ENCODE peak calls at places on chromosomes 1 and 21, in nine cellular contexts. S is mucosa of gallbladder, X is NCI-H82, O is neural crest cell, T is C1 segment of cervical spinal cord, B is NCI-H2107, M is GM20000, Z is H54, J is caudate nucleus. P is an unnamed sample.

GRCh38 chr1:199742547-199742946 is 285.0 kb upstream of the NR5A2 start:
- DNase-seq in S (no peak), J (no peak), X (no peak), T (no peak), O (no peak), M (no peak), B (no peak), Z (peak), P (no peak)

GRCh38 chr1:25914074-25914995 is 8.1 kb upstream of the STMN1 start:
- DNase-seq in M (no peak), O (no peak), Z (no peak), T (no peak), S (no peak), J (no peak), B (no peak), X (no peak), P (no peak)

GRCh38 chr1:56355918-56356317 is 223.4 kb downstream of the PLPP3 start:
- DNase-seq in B (no peak), S (no peak), Z (no peak), M (no peak), J (no peak), T (no peak), O (no peak), X (no peak), P (no peak)

GRCh38 chr1:182264187-182264586 is 127.4 kb downstream of the GLUL start:
- DNase-seq in O (no peak), B (no peak), X (no peak), T (no peak), Z (no peak), S (no peak), J (no peak), M (no peak), P (no peak)

GRCh38 chr1:30822966-30823581 is 65.5 kb upstream of the LAPTM5 start:
- DNase-seq in B (no peak), S (no peak), J (no peak), Z (no peak), M (no peak), T (no peak), X (no peak), O (no peak), P (no peak)

GRCh38 chr1:4959216-4959615 is 304.8 kb downstream of the AJAP1 start:
- DNase-seq in Z (no peak), M (no peak), J (no peak), O (no peak), X (no peak), T (no peak), S (no peak), B (no peak), P (no peak)

GRCh38 chr1:157156058-157156541 is 17.9 kb upstream of the ETV3 start:
- DNase-seq in J (no peak), B (peak), M (peak), X (peak), T (no peak), Z (peak), O (peak), S (peak), P (peak)

GRCh38 chr1:4221107-4221506 is 321.0 kb upstream of the C1orf174 start:
- DNase-seq in T (no peak), S (no peak), O (no peak), M (no peak), J (no peak), Z (no peak), B (no peak), X (no peak), P (no peak)

GRCh38 chr1:234217316-234217840 is 155.9 kb upstream of the COA6 start:
- DNase-seq in X (no peak), Z (no peak), J (no peak), O (no peak), B (no peak), S (no peak), T (no peak), M (no peak), P (no peak)

GRCh38 chr1:42433324-42433860 is 22.4 kb downstream of the ZMYND12 start:
- DNase-seq in X (no peak), O (no peak), Z (no peak), J (no peak), M (no peak), B (no peak), T (no peak), S (no peak), P (no peak)

GRCh38 chr1:82086739-82087138 is 286.0 kb downstream of the ADGRL2 start:
- DNase-seq in X (no peak), M (no peak), Z (peak), J (no peak), B (no peak), S (peak), O (no peak), T (no peak), P (no peak)

GRCh38 chr1:197521118-197521739 is 253.2 kb downstream of the CRB1 start:
- DNase-seq in J (no peak), M (peak), B (no peak), Z (peak), S (no peak), O (peak), X (peak), T (no peak), P (no peak)

GRCh38 chr1:165879946-165880345 is 52.5 kb downstream of the UCK2 start:
- DNase-seq in O (no peak), X (no peak), Z (no peak), M (no peak), B (no peak), T (no peak), S (no peak), J (no peak), P (no peak)

GRCh38 chr1:87826639-87827345 is 498.1 kb downstream of the LMO4 start:
- DNase-seq in T (no peak), X (no peak), J (no peak), S (peak), B (no peak), M (peak), Z (no peak), O (no peak), P (no peak)

GRCh38 chr1:91631718-91632330 is 131.2 kb downstream of the CDC7 start:
- DNase-seq in T (no peak), S (no peak), X (peak), Z (no peak), M (no peak), O (no peak), B (no peak), J (no peak), P (no peak)

GRCh38 chr1:24337455-24337854 is 18.3 kb downstream of the GRHL3 start:
- DNase-seq in S (no peak), O (no peak), Z (no peak), B (no peak), M (no peak), X (no peak), T (no peak), J (no peak), P (no peak)

GRCh38 chr1:23810818-23811420 is 10.4 kb upstream of the GALE start:
- DNase-seq in X (peak), J (no peak), B (no peak), S (peak), T (no peak), M (peak), Z (no peak), O (peak), P (no peak)

GRCh38 chr1:172699111-172699510 is 40.2 kb downstream of the FASLG start:
- DNase-seq in M (peak), T (no peak), O (no peak), S (peak), J (no peak), Z (no peak), B (no peak), X (no peak), P (no peak)

GRCh38 chr1:118618618-118619340 is 369.4 kb downstream of the TBX15 start:
- DNase-seq in B (no peak), S (no peak), Z (no peak), O (no peak), J (no peak), T (no peak), X (no peak), M (no peak), P (no peak)

GRCh38 chr1:29633271-29633615 is 396.9 kb downstream of the PTPRU start:
- DNase-seq in M (no peak), T (no peak), X (peak), O (no peak), S (no peak), B (no peak), J (no peak), Z (no peak), P (no peak)

GRCh38 chr1:70043806-70044205 is 161.6 kb downstream of the LRRC40 start:
- DNase-seq in B (no peak), S (no peak), T (no peak), X (peak), Z (no peak), J (no peak), O (no peak), M (no peak), P (no peak)

GRCh38 chr1:147514233-147514632 is 27.1 kb upstream of the BCL9 start:
- DNase-seq in J (no peak), O (no peak), S (no peak), Z (no peak), B (no peak), X (no peak), T (no peak), M (no peak), P (no peak)

GRCh38 chr21:38376235-38376634 is 119.4 kb downstream of the KCNJ15 start:
- DNase-seq in S (no peak), B (no peak), M (no peak), X (no peak), Z (no peak), O (no peak), T (no peak), J (no peak), P (no peak)

GRCh38 chr1:1398677-1399186 is 403 bp downstream of the CCNL2 start:
- DNase-seq in B (no peak), J (no peak), X (no peak), M (no peak), Z (no peak), S (no peak), O (no peak), T (no peak), P (no peak)

GRCh38 chr1:11806307-11806936 is 431 bp downstream of the CLCN6 start:
- DNase-seq in Z (no peak), J (no peak), O (no peak), X (no peak), S (no peak), B (no peak), T (no peak), M (no peak), P (peak)

GRCh38 chr1:71522721-71523120 is 441.9 kb upstream of the ZRANB2 start:
- DNase-seq in O (no peak), Z (no peak), J (no peak), X (no peak), M (no peak), B (no peak), S (no peak), T (no peak), P (no peak)

GRCh38 chr1:89425056-89425455 is 61.2 kb downstream of the GBP6 start:
- DNase-seq in X (no peak), B (no peak), O (no peak), J (no peak), Z (no peak), T (no peak), M (no peak), S (no peak), P (peak)

GRCh38 chr1:74652711-74653131 is 20.9 kb downstream of the ERICH3 start:
- DNase-seq in X (no peak), O (no peak), Z (peak), M (peak), J (no peak), S (peak), B (no peak), T (no peak), P (peak)

GRCh38 chr1:55039342-55040082 is at the start of gene PCSK9:
- DNase-seq in Z (no peak), J (no peak), M (no peak), S (peak), B (no peak), O (peak), T (no peak), X (no peak), P (peak)

GRCh38 chr1:7230121-7230895 is 445.1 kb downstream of the CAMTA1 start:
- DNase-seq in T (no peak), O (no peak), J (no peak), B (no peak), Z (no peak), X (peak), S (no peak), M (no peak), P (no peak)

P was measured in NCI-H748 treated with DMSO at 0.1 percent for 48 hours.